ENCODE peak calls at places on chromosomes 2 and 18, in five cellular contexts. One of them, this sample, is unnamed.

GRCh38 chr18:30403278-30403677 is 639.3 kb downstream of the DSC3 start:
- DNase-seq in CD4-positive, alpha-beta memory T cell: no peak
- DNase-seq in T-helper 9 cell: no peak
- DNase-seq in hepatocyte: no peak
- DNase-seq in dorsolateral prefrontal cortex: no peak
- DNase-seq in this sample: no peak

GRCh38 chr2:10223471-10223870 is 79.2 kb upstream of the HPCAL1 start:
- DNase-seq in dorsolateral prefrontal cortex: no peak
- DNase-seq in T-helper 9 cell: no peak
- DNase-seq in hepatocyte: no peak
- DNase-seq in CD4-positive, alpha-beta memory T cell: no peak
- DNase-seq in this sample: no peak

GRCh38 chr18:58044370-58045264 is 591 bp downstream of the NEDD4L start:
- DNase-seq in dorsolateral prefrontal cortex: peak
- DNase-seq in CD4-positive, alpha-beta memory T cell: peak
- DNase-seq in hepatocyte: peak
- DNase-seq in T-helper 9 cell: peak
- DNase-seq in this sample: peak

GRCh38 chr18:7878265-7879173 is 311.4 kb downstream of the PTPRM start:
- DNase-seq in dorsolateral prefrontal cortex: no peak
- DNase-seq in CD4-positive, alpha-beta memory T cell: no peak
- DNase-seq in hepatocyte: no peak
- DNase-seq in T-helper 9 cell: no peak
- DNase-seq in this sample: peak

GRCh38 chr2:3361518-3362438 is 15.8 kb downstream of the EIPR1 start:
- DNase-seq in T-helper 9 cell: no peak
- DNase-seq in CD4-positive, alpha-beta memory T cell: no peak
- DNase-seq in hepatocyte: no peak
- DNase-seq in dorsolateral prefrontal cortex: no peak
- DNase-seq in this sample: no peak

GRCh38 chr2:126935774-126936173 is 37.1 kb downstream of the TEX51 start:
- DNase-seq in hepatocyte: no peak
- DNase-seq in dorsolateral prefrontal cortex: no peak
- DNase-seq in CD4-positive, alpha-beta memory T cell: no peak
- DNase-seq in T-helper 9 cell: no peak
- DNase-seq in this sample: no peak

GRCh38 chr2:175698076-175698475 is 304.0 kb downstream of the LNPK start:
- DNase-seq in CD4-positive, alpha-beta memory T cell: no peak
- DNase-seq in hepatocyte: no peak
- DNase-seq in T-helper 9 cell: no peak
- DNase-seq in dorsolateral prefrontal cortex: no peak
- DNase-seq in this sample: peak

GRCh38 chr2:171244466-171244969 is 83.8 kb upstream of the TLK1 start:
- DNase-seq in T-helper 9 cell: no peak
- DNase-seq in hepatocyte: peak
- DNase-seq in CD4-positive, alpha-beta memory T cell: no peak
- DNase-seq in dorsolateral prefrontal cortex: no peak
- DNase-seq in this sample: no peak

GRCh38 chr2:240256704-240257637 is 116.5 kb upstream of the OTOS start:
- DNase-seq in T-helper 9 cell: no peak
- DNase-seq in dorsolateral prefrontal cortex: no peak
- DNase-seq in hepatocyte: no peak
- DNase-seq in CD4-positive, alpha-beta memory T cell: no peak
- DNase-seq in this sample: no peak

GRCh38 chr2:36693825-36694224 is 2.7 kb upstream of the VIT start:
- DNase-seq in T-helper 9 cell: no peak
- DNase-seq in dorsolateral prefrontal cortex: no peak
- DNase-seq in hepatocyte: no peak
- DNase-seq in CD4-positive, alpha-beta memory T cell: no peak
- DNase-seq in this sample: no peak

GRCh38 chr18:44638141-44638540 is 42.5 kb upstream of the SETBP1 start:
- DNase-seq in CD4-positive, alpha-beta memory T cell: no peak
- DNase-seq in dorsolateral prefrontal cortex: no peak
- DNase-seq in hepatocyte: no peak
- DNase-seq in T-helper 9 cell: no peak
- DNase-seq in this sample: peak

GRCh38 chr2:173831312-173832229 is 133.6 kb downstream of the SP3 start:
- DNase-seq in dorsolateral prefrontal cortex: no peak
- DNase-seq in CD4-positive, alpha-beta memory T cell: no peak
- DNase-seq in hepatocyte: peak
- DNase-seq in T-helper 9 cell: no peak
- DNase-seq in this sample: peak

GRCh38 chr2:10787176-10787968 is 25.2 kb downstream of the PDIA6 start:
- DNase-seq in CD4-positive, alpha-beta memory T cell: peak
- DNase-seq in T-helper 9 cell: peak
- DNase-seq in hepatocyte: no peak
- DNase-seq in dorsolateral prefrontal cortex: no peak
- DNase-seq in this sample: no peak

GRCh38 chr2:226452768-226453167 is 346.9 kb downstream of the IRS1 start:
- DNase-seq in T-helper 9 cell: no peak
- DNase-seq in hepatocyte: no peak
- DNase-seq in CD4-positive, alpha-beta memory T cell: no peak
- DNase-seq in dorsolateral prefrontal cortex: no peak
- DNase-seq in this sample: no peak

GRCh38 chr2:5539281-5540211 is 152.6 kb upstream of the SOX11 start:
- DNase-seq in dorsolateral prefrontal cortex: no peak
- DNase-seq in hepatocyte: peak
- DNase-seq in T-helper 9 cell: no peak
- DNase-seq in CD4-positive, alpha-beta memory T cell: no peak
- DNase-seq in this sample: no peak

GRCh38 chr2:204131621-204132020 is 195.1 kb downstream of the ICOS start:
- DNase-seq in CD4-positive, alpha-beta memory T cell: no peak
- DNase-seq in hepatocyte: no peak
- DNase-seq in dorsolateral prefrontal cortex: no peak
- DNase-seq in T-helper 9 cell: no peak
- DNase-seq in this sample: no peak

GRCh38 chr2:187855689-187856088 is 301.5 kb upstream of the TFPI start:
- DNase-seq in hepatocyte: no peak
- DNase-seq in CD4-positive, alpha-beta memory T cell: no peak
- DNase-seq in dorsolateral prefrontal cortex: no peak
- DNase-seq in T-helper 9 cell: no peak
- DNase-seq in this sample: no peak

GRCh38 chr2:68766378-68766845 is 31.8 kb downstream of the ARHGAP25 start:
- DNase-seq in CD4-positive, alpha-beta memory T cell: peak
- DNase-seq in dorsolateral prefrontal cortex: no peak
- DNase-seq in T-helper 9 cell: peak
- DNase-seq in hepatocyte: peak
- DNase-seq in this sample: no peak

GRCh38 chr2:231227309-231228162 is 29.1 kb downstream of the ARMC9 start:
- DNase-seq in CD4-positive, alpha-beta memory T cell: peak
- DNase-seq in dorsolateral prefrontal cortex: peak
- DNase-seq in hepatocyte: peak
- DNase-seq in T-helper 9 cell: no peak
- DNase-seq in this sample: peak

GRCh38 chr2:3476386-3477033 is 42.8 kb downstream of the ADI1 start:
- DNase-seq in hepatocyte: no peak
- DNase-seq in dorsolateral prefrontal cortex: no peak
- DNase-seq in T-helper 9 cell: no peak
- DNase-seq in CD4-positive, alpha-beta memory T cell: no peak
- DNase-seq in this sample: no peak

GRCh38 chr2:203209538-203209937 is 29.3 kb upstream of the CYP20A1 start:
- DNase-seq in hepatocyte: no peak
- DNase-seq in CD4-positive, alpha-beta memory T cell: no peak
- DNase-seq in T-helper 9 cell: no peak
- DNase-seq in dorsolateral prefrontal cortex: no peak
- DNase-seq in this sample: no peak

GRCh38 chr2:240296611-240297552 is 138.6 kb upstream of the GPC1 start:
- DNase-seq in hepatocyte: no peak
- DNase-seq in dorsolateral prefrontal cortex: peak
- DNase-seq in T-helper 9 cell: no peak
- DNase-seq in CD4-positive, alpha-beta memory T cell: no peak
- DNase-seq in this sample: no peak

GRCh38 chr18:65526099-65526498 is 224.7 kb upstream of the CDH7 start:
- DNase-seq in dorsolateral prefrontal cortex: no peak
- DNase-seq in T-helper 9 cell: no peak
- DNase-seq in CD4-positive, alpha-beta memory T cell: no peak
- DNase-seq in hepatocyte: no peak
- DNase-seq in this sample: no peak

GRCh38 chr2:190105554-190105953 is 43.0 kb upstream of the MSTN start:
- DNase-seq in hepatocyte: no peak
- DNase-seq in dorsolateral prefrontal cortex: no peak
- DNase-seq in CD4-positive, alpha-beta memory T cell: no peak
- DNase-seq in T-helper 9 cell: no peak
- DNase-seq in this sample: no peak

GRCh38 chr2:239240480-239240881 is 160.3 kb downstream of the HDAC4 start:
- DNase-seq in CD4-positive, alpha-beta memory T cell: no peak
- DNase-seq in hepatocyte: no peak
- DNase-seq in T-helper 9 cell: no peak
- DNase-seq in dorsolateral prefrontal cortex: peak
- DNase-seq in this sample: no peak

GRCh38 chr2:12819098-12819465 is 102.3 kb downstream of the TRIB2 start:
- DNase-seq in dorsolateral prefrontal cortex: no peak
- DNase-seq in CD4-positive, alpha-beta memory T cell: no peak
- DNase-seq in T-helper 9 cell: no peak
- DNase-seq in hepatocyte: peak
- DNase-seq in this sample: peak

GRCh38 chr2:85283641-85284040 is 44.1 kb downstream of the TGOLN2 start:
- DNase-seq in T-helper 9 cell: no peak
- DNase-seq in dorsolateral prefrontal cortex: no peak
- DNase-seq in hepatocyte: no peak
- DNase-seq in CD4-positive, alpha-beta memory T cell: no peak
- DNase-seq in this sample: no peak

GRCh38 chr2:191954446-191954845 is 107.6 kb upstream of the CAVIN2 start:
- DNase-seq in dorsolateral prefrontal cortex: no peak
- DNase-seq in hepatocyte: no peak
- DNase-seq in CD4-positive, alpha-beta memory T cell: no peak
- DNase-seq in T-helper 9 cell: no peak
- DNase-seq in this sample: no peak

GRCh38 chr2:239008004-239008403 is 160.1 kb downstream of the TWIST2 start:
- DNase-seq in CD4-positive, alpha-beta memory T cell: no peak
- DNase-seq in hepatocyte: no peak
- DNase-seq in T-helper 9 cell: no peak
- DNase-seq in dorsolateral prefrontal cortex: no peak
- DNase-seq in this sample: no peak

GRCh38 chr2:128289439-128289838 is 29.2 kb downstream of the HS6ST1 start:
- DNase-seq in T-helper 9 cell: no peak
- DNase-seq in CD4-positive, alpha-beta memory T cell: no peak
- DNase-seq in hepatocyte: no peak
- DNase-seq in dorsolateral prefrontal cortex: no peak
- DNase-seq in this sample: no peak

GRCh38 chr18:13548944-13549878 is 177.1 kb downstream of the FAM210A start:
- DNase-seq in CD4-positive, alpha-beta memory T cell: no peak
- DNase-seq in hepatocyte: no peak
- DNase-seq in T-helper 9 cell: no peak
- DNase-seq in dorsolateral prefrontal cortex: peak
- DNase-seq in this sample: no peak

GRCh38 chr18:10270160-10270571 is 184.3 kb upstream of the APCDD1 start:
- DNase-seq in hepatocyte: no peak
- DNase-seq in T-helper 9 cell: no peak
- DNase-seq in CD4-positive, alpha-beta memory T cell: no peak
- DNase-seq in dorsolateral prefrontal cortex: no peak
- DNase-seq in this sample: no peak

GRCh38 chr2:229416116-229416694 is 145.1 kb upstream of the PID1 start:
- DNase-seq in T-helper 9 cell: no peak
- DNase-seq in hepatocyte: no peak
- DNase-seq in CD4-positive, alpha-beta memory T cell: no peak
- DNase-seq in dorsolateral prefrontal cortex: no peak
- DNase-seq in this sample: peak

GRCh38 chr2:29699045-29699444 is 222.3 kb downstream of the ALK start:
- DNase-seq in CD4-positive, alpha-beta memory T cell: no peak
- DNase-seq in hepatocyte: no peak
- DNase-seq in dorsolateral prefrontal cortex: no peak
- DNase-seq in T-helper 9 cell: no peak
- DNase-seq in this sample: no peak

GRCh38 chr2:88874063-88874657 is 182.7 kb downstream of the RPIA start:
- DNase-seq in CD4-positive, alpha-beta memory T cell: no peak
- DNase-seq in dorsolateral prefrontal cortex: no peak
- DNase-seq in T-helper 9 cell: peak
- DNase-seq in hepatocyte: peak
- DNase-seq in this sample: peak

GRCh38 chr2:161208527-161209139 is 48.4 kb downstream of the TANK start:
- DNase-seq in hepatocyte: peak
- DNase-seq in CD4-positive, alpha-beta memory T cell: no peak
- DNase-seq in T-helper 9 cell: no peak
- DNase-seq in dorsolateral prefrontal cortex: no peak
- DNase-seq in this sample: peak

GRCh38 chr18:51235011-51235789 is 37.7 kb upstream of the MEX3C start:
- DNase-seq in T-helper 9 cell: no peak
- DNase-seq in dorsolateral prefrontal cortex: no peak
- DNase-seq in hepatocyte: peak
- DNase-seq in CD4-positive, alpha-beta memory T cell: no peak
- DNase-seq in this sample: peak

GRCh38 chr18:9905401-9905922 is 8.4 kb upstream of the VAPA start:
- DNase-seq in hepatocyte: peak
- DNase-seq in CD4-positive, alpha-beta memory T cell: no peak
- DNase-seq in dorsolateral prefrontal cortex: no peak
- DNase-seq in T-helper 9 cell: no peak
- DNase-seq in this sample: peak

This sample was measured in kidney tubule cell.